ENCODE peak calls at places on chromosomes 4 and X, in four cellular contexts. O is SK-N-SH, B is HepG2, E is GM12878. K is an unnamed sample.
A peak's percentile ranks its signal among the peaks of the same experiment; 100 is the strongest.

GRCh38 chr4:41360911-41361830 is 104.4 kb downstream of the UCHL1 start:
- DNase-seq in O (peak; percentile 46), E (no peak), B (no peak), K (no peak)

GRCh38 chrX:140467211-140467610 is 37.7 kb downstream of the SOX3 start:
- DNase-seq in O (no peak), E (no peak), B (no peak), K (no peak)

GRCh38 chrX:51395807-51396728 is 63.4 kb downstream of the NUDT10 start:
- DNase-seq in B (no peak), E (no peak), O (peak; percentile 73), K (peak; percentile 11)

GRCh38 chrX:40012800-40013682 is 84.7 kb downstream of the BCOR start:
- DNase-seq in B (peak; percentile 67), O (no peak), E (no peak), K (peak; percentile 62)

GRCh38 chr4:158801066-158801465 is 32.2 kb downstream of the FNIP2 start:
- DNase-seq in O (no peak), B (no peak), E (no peak), K (no peak)

GRCh38 chr4:153521995-153522799 is 56.0 kb downstream of the TMEM131L start:
- DNase-seq in E (peak; percentile 71), B (no peak), O (no peak), K (no peak)

GRCh38 chr4:120850048-120850599 is 72.4 kb downstream of the PRDM5 start:
- DNase-seq in O (no peak), B (no peak), E (no peak), K (no peak)

GRCh38 chr4:138275946-138276621 is 33.9 kb upstream of the SLC7A11 start:
- DNase-seq in O (no peak), B (no peak), E (no peak), K (peak; percentile 25)

GRCh38 chr4:83660578-83660977 is 124.7 kb downstream of the GPAT3 start:
- DNase-seq in O (no peak), B (no peak), E (no peak), K (no peak)

GRCh38 chrX:71366674-71367256 is 608 bp downstream of the TAF1 start:
- DNase-seq in B (no peak), E (no peak), O (peak; percentile 44), K (peak; percentile 7)

GRCh38 chrX:84907324-84907946 is 96.2 kb upstream of the APOOL start:
- DNase-seq in O (peak; percentile 1), B (no peak), E (no peak), K (peak; percentile 11)

GRCh38 chrX:75086731-75087195 is 69.3 kb downstream of the ABCB7 start:
- DNase-seq in B (no peak), E (no peak), O (no peak), K (no peak)

GRCh38 chr4:152784490-152785195 is 4.9 kb downstream of the ARFIP1 start:
- DNase-seq in B (peak; percentile 5), O (peak; percentile 55), E (no peak), K (peak; percentile 11)

GRCh38 chr4:140116442-140117104 is 37.4 kb downstream of the MAML3 start:
- DNase-seq in E (no peak), B (no peak), O (peak; percentile 41), K (peak; percentile 48)

GRCh38 chr4:74444891-74445642 is at the start of gene AREG:
- DNase-seq in O (peak; percentile 24), E (peak; percentile 12), B (peak; percentile 15), K (peak; percentile 88)

GRCh38 chrX:74346124-74346523 is 42.1 kb downstream of the ZCCHC13 start:
- DNase-seq in E (no peak), O (no peak), B (no peak), K (no peak)

GRCh38 chr4:185552254-185552653 is 16.9 kb upstream of the PDLIM3 start:
- DNase-seq in E (no peak), O (no peak), B (no peak), K (no peak)

GRCh38 chr4:11704136-11704535 is 275.4 kb upstream of the HS3ST1 start:
- DNase-seq in B (no peak), O (no peak), E (no peak), K (no peak)

GRCh38 chr4:108210989-108211725 is 42.4 kb upstream of the LEF1 start:
- DNase-seq in E (no peak), B (no peak), O (no peak), K (no peak)

GRCh38 chr4:86831262-86832090 is 17.7 kb downstream of the SLC10A6 start:
- DNase-seq in O (no peak), B (peak; percentile 1), E (no peak), K (peak; percentile 6)

GRCh38 chr4:24073948-24074347 is 184.1 kb upstream of the PPARGC1A start:
- DNase-seq in O (no peak), E (no peak), B (no peak), K (no peak)

GRCh38 chr4:76718806-76719205 is 179.1 kb downstream of the SOWAHB start:
- DNase-seq in B (no peak), O (no peak), E (no peak), K (no peak)

GRCh38 chr4:163448541-163449203 is 24.9 kb downstream of the TKTL2 start:
- DNase-seq in O (no peak), E (no peak), B (no peak), K (no peak)

GRCh38 chrX:154603438-154604430 is 15.3 kb downstream of the CTAG1B start:
- DNase-seq in E (no peak), B (no peak), O (no peak), K (peak; percentile 36)

GRCh38 chr4:25551608-25552007 is 104.0 kb upstream of the SLC34A2 start:
- DNase-seq in O (no peak), B (no peak), E (no peak), K (no peak)

GRCh38 chrX:38275615-38276014 is 51.7 kb downstream of the RPGR start:
- DNase-seq in E (peak; percentile 13), B (peak; percentile 51), O (no peak), K (peak; percentile 18)

GRCh38 chr4:11073621-11074051 is 355.1 kb downstream of the HS3ST1 start:
- DNase-seq in B (no peak), E (no peak), O (no peak), K (no peak)

DNA sequence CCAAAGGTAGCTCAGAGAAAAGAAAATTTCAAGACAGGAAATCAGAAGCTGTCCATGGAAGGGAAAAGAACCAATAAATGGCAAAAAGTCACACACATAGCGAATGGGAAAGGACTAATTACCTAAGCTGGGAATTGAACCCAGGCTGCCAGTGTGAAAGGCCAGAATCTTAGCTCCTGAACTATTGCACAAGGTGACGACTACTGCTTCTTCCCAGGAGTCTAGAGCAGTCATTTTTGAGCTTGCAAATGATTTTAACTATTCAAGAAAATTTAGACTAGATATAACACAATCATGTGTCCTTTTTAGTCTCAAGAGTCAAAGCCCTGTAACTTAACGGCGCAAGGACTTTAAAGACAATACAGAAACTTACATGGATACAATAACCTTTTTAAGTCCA is 34.1 kb upstream of the ZNF81 start:
- DNase-seq in B (peak; percentile 10), O (no peak), E (no peak), K (peak; percentile 66)
- TF ChIP-seq PBX3 in B (no peak), O (no peak), E (no peak), K (no peak)

GRCh38 chrX:136779346-136779781 is 1.4 kb downstream of the ARHGEF6 start:
- DNase-seq in O (no peak), E (peak; percentile 32), B (no peak), K (no peak)
- H3K4me3 ChIP-seq in O (no peak overlapping the region), E (peak overlapping the region; percentile 49), B (no peak overlapping the region), K (no peak overlapping the region)

GRCh38 chrX:45768666-45769065 is 568.0 kb upstream of the DIPK2B start:
- DNase-seq in O (no peak), B (no peak), E (no peak), K (no peak)

GRCh38 chrX:45771560-45772340 is 571.1 kb upstream of the DIPK2B start:
- DNase-seq in O (no peak), B (no peak), E (no peak), K (no peak)

GRCh38 chrX:45767021-45767491 is 566.4 kb upstream of the DIPK2B start:
- DNase-seq in B (no peak), E (no peak), O (no peak), K (peak; percentile 30)

GRCh38 chrX:45771114-45771513 is 570.4 kb upstream of the DIPK2B start:
- DNase-seq in B (peak; percentile 51), E (no peak), O (no peak), K (peak; percentile 82)

DNA sequence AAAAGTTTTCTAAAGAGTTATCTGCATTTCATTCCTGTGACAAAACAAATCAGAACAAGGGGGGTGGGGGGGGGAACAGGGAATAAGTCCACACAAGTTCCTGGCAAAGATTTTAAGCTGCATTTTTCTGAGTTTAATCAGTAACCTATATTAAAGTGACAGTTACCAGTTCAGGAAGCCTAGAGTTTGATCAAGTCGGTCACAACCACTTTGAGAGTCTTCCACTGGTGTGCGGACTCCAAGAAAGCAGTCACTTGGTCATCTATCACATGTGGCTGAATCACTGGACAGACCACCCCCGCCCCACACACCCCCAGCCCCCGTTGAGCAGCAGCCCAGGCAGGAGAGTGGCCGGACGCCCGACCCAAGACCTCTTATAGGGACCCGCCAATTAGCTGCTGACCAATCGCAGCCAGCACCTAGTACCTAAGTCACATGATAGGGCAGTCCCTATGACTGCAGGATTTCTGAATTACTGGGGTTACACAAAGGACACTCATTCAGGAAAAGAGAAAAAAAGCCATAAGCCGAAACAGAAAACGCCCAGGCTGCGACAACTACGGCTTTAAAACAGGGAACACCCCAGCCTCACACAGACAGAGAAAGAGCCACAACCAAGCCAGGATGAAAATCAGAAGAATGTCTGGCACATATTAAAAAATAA is 569.4 kb upstream of the DIPK2B start:
- DNase-seq in B (peak; percentile 88), E (peak; percentile 51), O (peak; percentile 9), K (peak; percentile 86)
- TF ChIP-seq PBX3 in B (no peak), E (no peak), O (peak; percentile 57), K (no peak)

DNA sequence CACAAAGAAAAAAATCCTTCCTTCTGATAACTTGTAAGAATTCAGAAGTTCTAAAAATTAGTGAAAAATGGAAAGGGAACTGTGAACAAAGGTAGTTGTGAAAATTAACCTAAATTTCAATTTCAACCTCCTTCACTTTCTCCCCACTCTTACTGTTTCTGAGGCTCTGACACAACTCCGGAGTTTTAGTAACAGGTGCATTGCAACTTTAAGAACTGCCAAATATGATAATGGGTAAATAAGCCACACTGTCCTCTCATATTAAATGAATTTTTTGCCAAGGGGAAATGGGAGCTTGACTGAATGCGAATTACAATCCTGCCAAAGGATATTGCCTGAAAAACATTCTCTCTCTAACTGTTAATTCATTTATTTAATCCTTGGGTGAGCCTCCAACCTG is 1.2 kb downstream of the EGF start:
- DNase-seq in O (no peak), E (no peak), B (no peak), K (no peak)
- H3K4me3 ChIP-seq in O (no peak overlapping the region), E (no peak overlapping the region), B (no peak overlapping the region), K (no peak overlapping the region)

DNA sequence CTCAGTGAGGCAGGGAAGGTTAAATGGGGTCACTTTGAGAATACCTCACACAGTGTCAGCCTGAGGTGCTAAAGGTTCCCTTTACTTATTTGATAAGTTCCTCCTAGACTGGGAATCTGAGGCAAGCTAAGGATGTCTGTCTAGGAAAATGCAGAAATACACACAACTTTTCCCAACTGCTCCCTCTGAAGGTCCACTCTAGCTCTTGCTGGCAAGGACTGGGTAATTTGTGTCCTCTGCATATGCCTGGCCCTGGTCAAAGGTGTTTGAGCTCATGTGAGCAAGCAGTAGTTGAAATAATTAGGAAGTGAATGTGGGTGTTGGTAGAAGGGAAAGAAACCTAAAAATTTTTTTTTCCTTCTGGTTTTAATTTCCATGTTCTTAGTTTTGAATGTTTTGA is 21.3 kb downstream of the TXLNG start:
- DNase-seq in E (no peak), O (peak; percentile 23), B (no peak), K (peak; percentile 12)
- TF ChIP-seq PBX3 in E (no peak), O (no peak), B (no peak), K (no peak)